ENCODE peak calls at places on chromosomes 7 and 10, in five cellular contexts. L is endothelial cell, D is foreskin fibroblast, I is heart left ventricle, K is ovary. S is an unnamed sample.

GRCh38 chr7:79298145-79298760 is 155.2 kb downstream of the MAGI2 start:
- DNase-seq in L (peak), D (peak), I (no peak), K (peak), S (peak)

GRCh38 chr7:152859781-152860191 is 100.2 kb downstream of the ACTR3B start:
- DNase-seq in L (peak), D (no peak), I (no peak), K (no peak), S (peak)

GRCh38 chr10:30330512-30331168 is 18.4 kb downstream of the MTPAP start:
- DNase-seq in L (no peak), D (peak), I (no peak), K (no peak), S (no peak)

GRCh38 chr10:115706482-115707076 is 566.4 kb downstream of the GFRA1 start:
- DNase-seq in L (no peak), D (peak), I (no peak), K (no peak), S (peak)

GRCh38 chr10:132595850-132596249 is 58.3 kb downstream of the INPP5A start:
- DNase-seq in L (no peak), D (no peak), I (no peak), K (no peak), S (no peak)

GRCh38 chr10:116772901-116773300 is 30.5 kb upstream of the HSPA12A start:
- DNase-seq in L (no peak), D (no peak), I (no peak), K (no peak), S (no peak)

GRCh38 chr10:78757542-78757941 is 311.2 kb upstream of the ZMIZ1 start:
- DNase-seq in L (no peak), D (peak), I (no peak), K (no peak), S (peak)

GRCh38 chr7:105648561-105649401 is 67.5 kb upstream of the EFCAB10 start:
- DNase-seq in L (no peak), D (no peak), I (no peak), K (no peak), S (peak)

GRCh38 chr10:49115796-49116508 is 630 bp upstream of the VSTM4 start:
- DNase-seq in L (no peak), D (no peak), I (no peak), K (peak), S (no peak)

GRCh38 chr7:96238474-96238873 is 83.4 kb downstream of the SLC25A13 start:
- DNase-seq in L (peak), D (no peak), I (no peak), K (no peak), S (no peak)

GRCh38 chr10:132560248-132560731 is 22.7 kb downstream of the INPP5A start:
- DNase-seq in L (no peak), D (no peak), I (no peak), K (no peak), S (no peak)

GRCh38 chr10:22258471-22258870 is 40.7 kb upstream of the EBLN1 start:
- DNase-seq in L (no peak), D (no peak), I (no peak), K (no peak), S (no peak)

GRCh38 chr10:75431180-75432111 is at the start of gene LRMDA:
- DNase-seq in L (peak), D (no peak), I (peak), K (peak), S (peak)

GRCh38 chr7:130910949-130911944 is 177.2 kb upstream of the KLF14 start:
- DNase-seq in L (no peak), D (no peak), I (no peak), K (no peak), S (no peak)

GRCh38 chr10:109343293-109343692 is 580.0 kb downstream of the XPNPEP1 start:
- DNase-seq in L (no peak), D (peak), I (no peak), K (no peak), S (no peak)

GRCh38 chr7:131052285-131052942 is 275.3 kb upstream of the MKLN1 start:
- DNase-seq in L (no peak), D (no peak), I (no peak), K (no peak), S (no peak)

GRCh38 chr10:128943111-128943510 is 523.9 kb upstream of the MGMT start:
- DNase-seq in L (no peak), D (no peak), I (no peak), K (no peak), S (no peak)

GRCh38 chr10:78312197-78313046 is 278.8 kb downstream of the RPS24 start:
- DNase-seq in L (no peak), D (no peak), I (no peak), K (no peak), S (no peak)

GRCh38 chr7:20280475-20281351 is 50.0 kb upstream of the ITGB8 start:
- DNase-seq in L (no peak), D (peak), I (no peak), K (no peak), S (peak)

GRCh38 chr10:119217401-119217800 is 10.0 kb downstream of the GRK5 start:
- DNase-seq in L (no peak), D (no peak), I (no peak), K (peak), S (no peak)

GRCh38 chr7:73613954-73614735 is 10.2 kb downstream of the MLXIPL start:
- DNase-seq in L (no peak), D (no peak), I (no peak), K (no peak), S (peak)

GRCh38 chr7:131225619-131226101 is 102.0 kb upstream of the MKLN1 start:
- DNase-seq in L (no peak), D (no peak), I (peak), K (peak), S (peak)

GRCh38 chr7:46253500-46253899 is 332.4 kb upstream of the IGFBP3 start:
- DNase-seq in L (no peak), D (no peak), I (no peak), K (no peak), S (no peak)

GRCh38 chr7:6639627-6640026 is 2.5 kb downstream of the ZNF316 start:
- DNase-seq in L (no peak), D (no peak), I (no peak), K (no peak), S (no peak)

GRCh38 chr7:6639032-6639431 is 1.9 kb downstream of the ZNF316 start:
- DNase-seq in L (no peak), D (no peak), I (no peak), K (no peak), S (no peak)

GRCh38 chr7:6640246-6640721 is 3.2 kb downstream of the ZNF316 start:
- DNase-seq in L (no peak), D (peak), I (no peak), K (no peak), S (no peak)

GRCh38 chr7:6636741-6637543 is at the start of gene ZNF316:
- DNase-seq in L (peak), D (peak), I (peak), K (peak), S (peak)

GRCh38 chr7:6637544-6638229 is 569 bp downstream of the ZNF316 start:
- DNase-seq in L (peak), D (peak), I (peak), K (no peak), S (peak)
- TF ChIP-seq CTCF in L (peak), D (no peak), I (no peak), K (no peak), S (no peak)

DNA sequence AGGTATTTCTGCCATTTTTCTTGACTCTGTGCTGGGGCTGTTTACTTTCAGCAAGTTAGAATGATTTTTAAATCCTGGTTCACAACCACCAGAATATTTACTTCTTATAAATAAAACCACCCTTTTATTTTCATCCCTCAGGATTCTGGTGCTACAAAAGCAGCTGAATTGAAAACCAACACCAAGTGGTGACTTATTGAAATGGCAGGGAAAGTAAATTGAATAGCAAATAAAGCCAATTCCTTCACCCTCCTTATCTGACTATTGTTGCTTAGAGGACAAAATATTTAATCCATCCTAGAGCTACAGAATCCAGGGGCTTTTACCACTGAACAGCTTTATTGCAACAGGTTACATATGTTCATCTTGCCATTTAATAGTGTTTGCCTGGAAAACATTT is 828.6 kb upstream of the GHITM start:
- DNase-seq in L (no peak), D (no peak), I (no peak), K (no peak), S (no peak)
- TF ChIP-seq CTCF in L (peak), D (no peak), I (no peak), K (no peak), S (no peak)

GRCh38 chr10:26628395-26628794 is 69.1 kb upstream of the PDSS1 start:
- DNase-seq in L (no peak), D (no peak), I (no peak), K (no peak), S (no peak)

GRCh38 chr10:26624017-26624416 is 73.5 kb upstream of the PDSS1 start:
- DNase-seq in L (no peak), D (no peak), I (no peak), K (no peak), S (no peak)

GRCh38 chr10:26626066-26626465 is 71.4 kb upstream of the PDSS1 start:
- DNase-seq in L (no peak), D (no peak), I (no peak), K (no peak), S (no peak)

GRCh38 chr10:26622891-26623290 is 74.6 kb upstream of the PDSS1 start:
- DNase-seq in L (no peak), D (no peak), I (no peak), K (no peak), S (no peak)

DNA sequence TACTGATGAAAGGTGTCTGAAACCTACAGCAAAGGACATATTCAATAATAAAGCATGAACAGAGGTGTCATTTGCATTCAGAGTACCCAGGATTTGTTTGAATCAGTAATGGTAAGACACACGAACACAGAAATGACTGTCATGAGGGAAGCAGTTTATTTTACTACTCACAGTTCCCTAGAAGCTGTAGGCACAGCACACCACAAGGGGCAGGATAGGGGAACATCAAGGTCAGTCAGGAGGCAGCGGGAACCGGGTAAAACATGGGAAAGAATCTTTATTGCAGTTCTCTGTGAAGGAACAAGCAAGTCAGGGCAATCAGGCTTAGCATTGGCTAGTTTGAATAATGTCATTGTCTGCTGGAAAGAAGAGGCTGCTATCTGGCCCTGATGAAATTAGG is 70.2 kb upstream of the PDSS1 start:
- DNase-seq in L (no peak), D (no peak), I (no peak), K (no peak), S (peak)
- TF ChIP-seq CTCF in L (no peak), D (no peak), I (no peak), K (no peak), S (no peak)

GRCh38 chr7:141276031-141276430 is 202.2 kb downstream of the TMEM178B start:
- DNase-seq in L (no peak), D (no peak), I (no peak), K (no peak), S (peak)

GRCh38 chr7:141271451-141271850 is 197.6 kb downstream of the TMEM178B start:
- DNase-seq in L (no peak), D (no peak), I (no peak), K (no peak), S (no peak)

GRCh38 chr7:141280100-141280499 is 206.2 kb downstream of the TMEM178B start:
- DNase-seq in L (no peak), D (no peak), I (no peak), K (no peak), S (no peak)

GRCh38 chr7:141272417-141272816 is 198.6 kb downstream of the TMEM178B start:
- DNase-seq in L (no peak), D (no peak), I (no peak), K (no peak), S (no peak)

DNA sequence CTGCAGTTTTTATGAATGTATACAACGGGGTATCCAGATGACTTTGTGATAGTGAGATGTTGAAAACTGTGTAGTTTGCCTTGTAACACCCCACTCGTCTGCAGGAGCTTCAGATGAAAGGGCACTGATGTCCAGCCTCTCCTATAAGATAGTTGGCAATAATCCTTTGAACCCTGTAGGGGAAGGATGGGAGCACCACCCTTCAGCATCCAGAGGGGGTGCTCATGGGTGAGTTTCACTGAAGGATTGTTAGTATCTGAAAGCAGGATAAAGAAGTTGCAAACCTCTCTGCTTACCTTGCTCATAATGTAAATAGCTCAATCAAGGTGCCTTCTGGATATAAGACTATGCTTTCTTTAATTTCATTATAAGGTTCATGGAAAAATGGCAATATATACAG is 201.5 kb downstream of the TMEM178B start:
- DNase-seq in L (no peak), D (no peak), I (no peak), K (no peak), S (no peak)
- TF ChIP-seq CTCF in L (no peak), D (no peak), I (no peak), K (no peak), S (no peak)

DNA sequence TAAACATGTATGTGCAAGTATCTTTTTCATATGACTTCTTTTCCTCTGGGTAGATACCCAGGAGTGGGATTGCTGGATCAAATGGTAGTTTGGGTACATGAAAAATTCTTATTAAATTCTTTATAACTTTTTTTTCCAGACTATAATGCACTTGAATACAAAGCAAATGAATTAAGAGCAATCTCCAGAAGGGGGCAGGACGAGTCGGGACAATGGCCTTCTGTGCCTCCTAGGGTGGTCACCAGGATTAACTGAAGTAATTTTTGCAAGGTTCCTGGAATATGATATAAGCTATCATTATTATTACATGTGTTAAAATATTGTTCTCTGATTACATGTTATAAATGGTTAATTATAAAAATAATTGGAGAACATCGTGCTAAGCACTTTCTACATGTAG is 127.2 kb downstream of the PPP1R17 start:
- DNase-seq in L (peak), D (no peak), I (no peak), K (no peak), S (peak)
- TF ChIP-seq CTCF in L (no peak), D (peak), I (no peak), K (no peak), S (peak)

GRCh38 chr7:15720849-15721471 is 34.5 kb upstream of the MEOX2 start:
- DNase-seq in L (peak), D (peak), I (peak), K (no peak), S (peak)
- TF ChIP-seq CTCF in L (peak), D (peak), I (peak), K (no peak), S (peak)

GRCh38 chr7:151091431-151091830 is 5.2 kb downstream of the AGAP3 start:
- DNase-seq in L (peak), D (no peak), I (no peak), K (no peak), S (peak)
- TF ChIP-seq CTCF in L (peak), D (peak), I (peak), K (no peak), S (peak)

GRCh38 chr7:148940702-148941597 is 56.9 kb upstream of the EZH2 start:
- DNase-seq in L (peak), D (peak), I (peak), K (peak), S (peak)

GRCh38 chr7:148939128-148939747 is 55.1 kb upstream of the EZH2 start:
- DNase-seq in L (no peak), D (no peak), I (no peak), K (no peak), S (no peak)

GRCh38 chr7:148944935-148945934 is 61.1 kb upstream of the EZH2 start:
- DNase-seq in L (no peak), D (peak), I (no peak), K (no peak), S (peak)

GRCh38 chr7:148941598-148942280 is 57.6 kb upstream of the EZH2 start:
- DNase-seq in L (peak), D (peak), I (peak), K (peak), S (peak)
- TF ChIP-seq CTCF in L (peak), D (peak), I (peak), K (no peak), S (peak)

GRCh38 chr7:64180989-64181388 is 26.0 kb upstream of the ZNF735 start:
- DNase-seq in L (no peak), D (no peak), I (no peak), K (no peak), S (peak)
- TF ChIP-seq CTCF in L (no peak), D (no peak), I (peak), K (no peak), S (peak)

DNA sequence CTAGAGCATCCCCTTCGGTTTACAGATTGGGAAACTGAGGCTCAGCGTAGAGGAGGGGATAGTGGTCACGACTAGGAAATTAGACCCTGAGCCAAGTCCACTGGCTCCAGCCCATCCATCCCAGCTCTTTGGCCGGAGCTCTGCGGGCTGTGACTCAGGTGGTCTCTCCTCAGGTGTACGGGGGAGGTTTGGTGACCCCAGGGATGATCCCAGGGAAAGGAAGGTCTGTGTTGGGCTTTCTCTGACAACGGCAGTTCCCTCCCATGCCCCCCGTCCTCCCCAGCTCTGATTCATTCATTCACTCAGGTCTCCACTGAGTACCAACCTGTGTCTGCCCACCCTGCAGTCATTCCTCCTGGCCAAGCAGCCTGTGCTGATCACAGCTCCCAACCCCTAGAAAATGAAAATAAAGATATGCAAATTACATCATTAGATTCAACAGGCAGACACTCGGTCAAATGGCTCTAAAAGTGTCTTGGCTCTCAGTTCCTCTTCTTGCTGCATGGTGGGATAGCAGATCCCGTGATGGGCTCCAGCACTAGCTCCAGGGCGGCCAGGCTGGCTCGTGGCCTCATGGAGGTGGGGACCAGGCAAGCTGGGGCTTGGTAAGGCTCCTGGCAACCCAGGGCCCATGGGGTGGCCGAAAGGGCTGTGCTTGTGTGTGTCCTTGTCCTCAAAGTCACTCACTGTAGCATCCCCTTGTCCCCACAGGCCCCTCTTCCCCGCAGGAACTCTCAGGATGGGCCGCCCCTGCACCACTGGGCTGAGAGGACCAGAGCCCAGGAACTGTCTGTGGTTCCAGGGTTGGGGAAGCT is 37.8 kb downstream of the CLRN3 start:
- DNase-seq in L (no peak), D (no peak), I (no peak), K (no peak), S (no peak)
- TF ChIP-seq CTCF in L (no peak), D (no peak), I (no peak), K (no peak), S (no peak)